ENCODE peak calls at places on chromosomes 1 and 21, in five cellular contexts. W, M, F, O and K are unnamed samples.
A peak's percentile ranks its signal among the peaks of the same experiment; 100 is the strongest.

GRCh38 chr1:97138515-97139032 is 417.0 kb downstream of the PTBP2 start:
- DNase-seq in W (peak; percentile 12), M (no peak), F (no peak), O (no peak), K (no peak)

GRCh38 chr1:68173283-68174172 is 58.8 kb downstream of the WLS start:
- DNase-seq in W (no peak), M (no peak), F (no peak), O (peak; percentile 78), K (no peak)

GRCh38 chr1:172382949-172383348 is 37.5 kb upstream of the C1orf105 start:
- DNase-seq in W (no peak), M (no peak), F (no peak), O (no peak), K (no peak)

GRCh38 chr1:92478393-92478792 is 8.3 kb downstream of the GFI1 start:
- DNase-seq in W (no peak), M (no peak), F (no peak), O (no peak), K (no peak)

GRCh38 chr21:34279285-34279684 is 84.5 kb upstream of the KCNE2 start:
- DNase-seq in W (no peak), M (no peak), F (no peak), O (no peak), K (no peak)

GRCh38 chr1:23638786-23639241 is 52.8 kb upstream of the RPL11 start:
- DNase-seq in W (no peak), M (no peak), F (no peak), O (no peak), K (no peak)

GRCh38 chr21:32908529-32908928 is 117.2 kb upstream of the OLIG2 start:
- DNase-seq in W (no peak), M (no peak), F (no peak), O (no peak), K (no peak)

GRCh38 chr1:24147194-24147593 is 4.3 kb upstream of the IL22RA1 start:
- DNase-seq in W (no peak), M (no peak), F (no peak), O (no peak), K (no peak)

GRCh38 chr21:29300547-29301138 is 1.9 kb downstream of the BACH1 start:
- DNase-seq in W (no peak), M (no peak), F (no peak), O (peak; percentile 57), K (no peak)

GRCh38 chr1:110707257-110707656 is 32.5 kb upstream of the KCNA3 start:
- DNase-seq in W (no peak), M (no peak), F (no peak), O (no peak), K (no peak)

GRCh38 chr1:110714419-110715107 is 39.8 kb upstream of the KCNA3 start:
- DNase-seq in W (no peak), M (no peak), F (no peak), O (no peak), K (no peak)

GRCh38 chr1:110708968-110709367 is 34.2 kb upstream of the KCNA3 start:
- DNase-seq in W (no peak), M (no peak), F (no peak), O (no peak), K (no peak)
- TF ChIP-seq CTCF in W (no peak), M (no peak), F (no peak), O (no peak), K (no peak)

GRCh38 chr1:230366504-230366915 is 59.6 kb downstream of the PGBD5 start:
- DNase-seq in W (no peak), M (no peak), F (no peak), O (no peak), K (no peak)

GRCh38 chr1:230368363-230368762 is 57.8 kb downstream of the PGBD5 start:
- DNase-seq in W (no peak), M (no peak), F (no peak), O (no peak), K (no peak)

GRCh38 chr1:230368871-230369270 is 57.3 kb downstream of the PGBD5 start:
- DNase-seq in W (no peak), M (no peak), F (no peak), O (no peak), K (no peak)

GRCh38 chr1:230362949-230363348 is 63.2 kb downstream of the PGBD5 start:
- DNase-seq in W (no peak), M (no peak), F (no peak), O (no peak), K (no peak)

DNA sequence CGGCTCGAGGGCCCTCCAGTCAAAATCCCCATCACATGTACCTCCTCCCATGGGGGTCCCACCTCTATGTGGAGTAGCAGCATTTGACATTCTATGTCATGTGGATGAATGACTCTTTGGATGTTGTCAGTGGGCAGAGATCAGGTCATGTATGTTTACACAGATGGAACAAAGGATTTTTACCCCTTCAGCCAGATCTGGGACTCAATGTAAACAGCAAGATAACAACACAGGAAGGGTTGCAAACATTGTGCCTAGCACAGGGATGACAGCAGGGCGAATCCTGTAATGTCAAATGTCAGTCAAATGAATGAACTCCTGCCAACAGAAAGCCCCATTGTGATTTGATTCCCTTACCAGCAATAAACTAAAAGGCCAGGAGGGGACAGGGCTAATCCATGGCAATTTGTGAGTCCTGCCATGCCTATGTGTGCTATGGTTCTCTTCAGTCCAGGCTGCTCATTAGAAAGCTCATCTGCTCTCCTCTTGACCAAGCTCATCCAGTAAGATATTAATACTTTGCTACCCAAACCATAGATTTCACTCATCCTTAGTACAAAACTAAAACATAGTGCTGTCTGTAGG is 60.3 kb downstream of the PGBD5 start:
- DNase-seq in W (no peak), M (no peak), F (no peak), O (no peak), K (no peak)
- TF ChIP-seq CTCF in W (no peak), M (no peak), F (no peak), O (no peak), K (peak; percentile 36)

GRCh38 chr1:64246294-64246917 is 43.0 kb downstream of the UBE2U start:
- DNase-seq in W (no peak), M (no peak), F (peak; percentile 24), O (peak; percentile 15), K (no peak)
- TF ChIP-seq CTCF in W (peak; percentile 85), M (peak; percentile 86), F (peak; percentile 77), O (peak; percentile 73), K (peak; percentile 96)

GRCh38 chr1:116855788-116856187 is 53.9 kb upstream of the PTGFRN start:
- DNase-seq in W (no peak), M (no peak), F (no peak), O (peak; percentile 78), K (no peak)

GRCh38 chr1:116855220-116855619 is 54.5 kb upstream of the PTGFRN start:
- DNase-seq in W (peak; percentile 82), M (no peak), F (no peak), O (peak; percentile 46), K (no peak)

GRCh38 chr1:116856312-116856711 is 53.4 kb upstream of the PTGFRN start:
- DNase-seq in W (no peak), M (no peak), F (no peak), O (no peak), K (no peak)

GRCh38 chr1:116857092-116857491 is 52.6 kb upstream of the PTGFRN start:
- DNase-seq in W (no peak), M (no peak), F (no peak), O (no peak), K (no peak)

GRCh38 chr1:116861137-116861536 is 48.6 kb upstream of the PTGFRN start:
- DNase-seq in W (no peak), M (no peak), F (no peak), O (no peak), K (no peak)
- TF ChIP-seq CTCF in W (no peak), M (no peak), F (no peak), O (no peak), K (no peak)

DNA sequence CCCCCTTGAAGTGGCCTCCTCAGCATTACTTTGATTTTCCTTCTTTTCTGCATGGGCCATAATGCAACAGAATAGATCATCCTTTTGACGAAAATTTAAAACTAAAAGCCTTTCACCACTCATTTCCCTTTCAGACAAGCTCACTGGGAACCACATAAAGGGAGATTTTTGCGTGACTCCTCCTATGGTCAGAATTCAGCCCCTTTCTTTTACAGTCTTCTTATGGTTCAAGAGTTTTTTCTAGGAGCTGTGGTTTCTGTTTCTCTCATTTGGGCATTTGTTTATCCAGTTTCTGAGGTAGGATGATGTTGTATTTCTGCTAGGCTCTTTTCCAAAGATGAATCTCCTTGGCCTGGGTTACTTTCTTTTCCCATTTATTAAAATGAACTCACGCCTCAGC is 16.9 kb downstream of the RGS1 start:
- DNase-seq in W (no peak), M (no peak), F (no peak), O (no peak), K (no peak)
- TF ChIP-seq CTCF in W (no peak), M (no peak), F (no peak), O (no peak), K (no peak)

DNA sequence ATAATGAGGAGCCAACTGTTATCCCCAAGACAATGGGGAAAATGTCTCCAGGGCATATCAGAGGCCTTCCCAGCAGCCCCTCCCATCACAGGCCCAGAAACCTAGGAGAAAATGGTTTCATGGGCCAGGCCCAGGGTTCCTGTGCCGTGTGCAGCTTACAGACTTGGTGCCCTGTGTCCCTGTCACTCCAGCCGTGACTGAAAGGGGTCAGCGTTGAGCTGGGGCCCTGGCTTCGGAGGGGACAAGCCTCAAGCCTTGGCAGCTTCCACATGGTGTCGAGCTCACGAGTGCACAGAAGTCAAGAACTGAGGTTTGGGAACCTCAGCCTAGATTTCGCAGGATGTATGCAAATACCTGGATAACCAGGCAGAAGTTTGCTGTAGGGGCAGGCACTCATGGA is 18.1 kb downstream of the SIPA1L2 start:
- DNase-seq in W (no peak), M (no peak), F (no peak), O (no peak), K (no peak)
- TF ChIP-seq CTCF in W (no peak), M (no peak), F (peak; percentile 7), O (no peak), K (no peak)

GRCh38 chr1:186002426-186002825 is 268.2 kb downstream of the HMCN1 start:
- DNase-seq in W (no peak), M (no peak), F (no peak), O (no peak), K (no peak)

GRCh38 chr1:185996211-185996610 is 262.0 kb downstream of the HMCN1 start:
- DNase-seq in W (peak; percentile 24), M (no peak), F (no peak), O (peak; percentile 76), K (no peak)

DNA sequence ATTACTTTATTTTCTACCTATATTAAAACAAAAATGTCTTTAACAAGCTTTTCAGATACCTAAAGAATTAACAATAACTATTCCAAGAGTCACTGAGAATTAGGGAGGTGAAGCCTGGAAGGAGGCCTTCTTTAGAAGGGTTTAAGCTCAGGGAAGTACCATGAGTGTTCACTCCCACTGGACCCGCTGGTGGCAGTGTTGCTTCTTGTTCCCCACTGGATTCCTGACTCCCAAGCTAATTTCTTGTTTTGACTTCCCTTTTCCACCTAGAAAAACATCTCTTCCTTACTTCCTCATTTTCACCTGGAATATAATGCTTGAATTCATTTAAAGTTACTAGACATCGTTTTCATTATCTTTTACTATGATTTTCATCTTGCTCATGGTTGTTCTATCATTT is 264.2 kb downstream of the HMCN1 start:
- DNase-seq in W (no peak), M (no peak), F (no peak), O (no peak), K (no peak)
- TF ChIP-seq CTCF in W (no peak), M (no peak), F (no peak), O (no peak), K (no peak)

GRCh38 chr1:30755746-30756145 is 1.8 kb downstream of the LAPTM5 start:
- DNase-seq in W (no peak), M (no peak), F (no peak), O (no peak), K (no peak)
- TF ChIP-seq CTCF in W (no peak), M (no peak), F (no peak), O (no peak), K (no peak)